ENCODE peak calls at places on chromosomes 11 and 22, in seven cellular contexts. M is tibial nerve, C is ovary, E is IMR-90, O is A549, U is body of pancreas, G is stomach. N is an unnamed sample.

GRCh38 chr11:91913407-91913806 is 311.2 kb upstream of the FAT3 start:
- DNase-seq in M (no peak), C (no peak), E (no peak), O (no peak), U (no peak), G (no peak), N (no peak)

GRCh38 chr22:22087854-22088657 is 105.5 kb upstream of the TOP3B start:
- DNase-seq in M (no peak), C (no peak), E (no peak), O (no peak), U (no peak), G (no peak), N (no peak)

GRCh38 chr11:110715541-110715940 is 3.3 kb upstream of the ARHGAP20 start:
- DNase-seq in M (no peak), C (no peak), E (peak; percentile 86), O (no peak), U (no peak), G (no peak), N (no peak)

GRCh38 chr11:70650075-70650909 is 252.0 kb downstream of the CTTN start:
- DNase-seq in M (peak; percentile 66), C (peak; percentile 60), E (peak; percentile 69), O (peak; percentile 55), U (peak; percentile 53), G (peak; percentile 51), N (peak; percentile 67)

GRCh38 chr11:100719362-100719761 is 32.3 kb downstream of the ARHGAP42 start:
- DNase-seq in M (no peak), C (no peak), E (peak; percentile 42), O (peak; percentile 49), U (no peak), G (no peak), N (peak; percentile 39)

GRCh38 chr11:69116671-69117070 is 39.1 kb upstream of the SMIM38 start:
- DNase-seq in M (no peak), C (no peak), E (no peak), O (no peak), U (no peak), G (no peak), N (no peak)

GRCh38 chr11:64477675-64478074 is 113.3 kb upstream of the SLC22A12 start:
- DNase-seq in M (no peak), C (no peak), E (no peak), O (no peak), U (no peak), G (no peak), N (no peak)

GRCh38 chr22:24466831-24467249 is 28.3 kb upstream of the UPB1 start:
- DNase-seq in M (peak; percentile 36), C (peak; percentile 35), E (peak; percentile 74), O (peak; percentile 17), U (peak; percentile 20), G (no peak), N (no peak)

GRCh38 chr11:7353100-7353499 is 101.4 kb downstream of the SYT9 start:
- DNase-seq in M (peak; percentile 11), C (no peak), E (no peak), O (peak; percentile 43), U (no peak), G (no peak), N (no peak)

GRCh38 chr11:110373061-110373702 is 56.6 kb upstream of the FDX1 start:
- DNase-seq in M (no peak), C (no peak), E (peak; percentile 60), O (peak; percentile 31), U (no peak), G (no peak), N (no peak)

GRCh38 chr22:27829620-27830019 is 28.1 kb upstream of the MN1 start:
- DNase-seq in M (no peak), C (no peak), E (no peak), O (no peak), U (no peak), G (no peak), N (no peak)

GRCh38 chr11:6321961-6322362 is 1.7 kb upstream of the CAVIN3 start:
- DNase-seq in M (no peak), C (no peak), E (peak; percentile 82), O (no peak), U (no peak), G (no peak), N (no peak)

GRCh38 chr11:67700548-67701262 is 26.3 kb upstream of the ALDH3B2 start:
- DNase-seq in M (no peak), C (no peak), E (no peak), O (no peak), U (no peak), G (no peak), N (no peak)

GRCh38 chr11:35902961-35903360 is 40.9 kb upstream of the LDLRAD3 start:
- DNase-seq in M (no peak), C (no peak), E (no peak), O (no peak), U (no peak), G (no peak), N (no peak)

GRCh38 chr22:29587938-29588699 is 7.2 kb upstream of the NIPSNAP1 start:
- DNase-seq in M (no peak), C (no peak), E (peak; percentile 92), O (peak; percentile 54), U (no peak), G (no peak), N (no peak)

GRCh38 chr11:11407738-11408084 is 54.7 kb upstream of the CSNK2A3 start:
- DNase-seq in M (no peak), C (no peak), E (no peak), O (no peak), U (no peak), G (no peak), N (no peak)

GRCh38 chr11:11408436-11409221 is 55.6 kb upstream of the CSNK2A3 start:
- DNase-seq in M (no peak), C (peak; percentile 30), E (no peak), O (no peak), U (no peak), G (no peak), N (no peak)

GRCh38 chr11:11409224-11409623 is 56.2 kb upstream of the CSNK2A3 start:
- DNase-seq in M (no peak), C (no peak), E (no peak), O (no peak), U (no peak), G (no peak), N (no peak)

GRCh38 chr11:11407065-11407737 is 54.2 kb upstream of the CSNK2A3 start:
- DNase-seq in M (no peak), C (no peak), E (no peak), O (no peak), U (no peak), G (no peak), N (no peak)

DNA sequence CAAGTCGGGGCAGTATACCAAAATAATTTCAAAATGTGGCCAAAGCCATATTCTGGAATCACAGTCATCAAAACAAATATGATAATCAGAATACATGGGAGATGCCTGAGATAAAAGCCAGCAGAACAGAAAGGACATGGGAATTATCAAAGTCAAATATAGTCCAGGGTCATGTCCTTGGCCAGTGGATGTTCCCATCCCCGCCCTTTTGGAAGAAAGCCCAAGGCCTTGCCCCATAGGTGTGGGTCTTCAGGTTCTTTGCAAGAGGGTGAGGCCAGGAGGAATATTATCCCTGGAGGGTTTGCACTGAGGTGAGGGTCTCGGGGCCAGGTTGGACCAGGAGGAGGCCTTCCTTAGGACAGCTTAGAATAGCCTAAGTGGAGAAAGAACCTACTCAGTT is 53.6 kb upstream of the CSNK2A3 start:
- DNase-seq in M (no peak), C (no peak), E (no peak), O (no peak), U (no peak), G (no peak), N (no peak)
- H3K27ac ChIP-seq in M (peak overlapping the region; percentile 31), C (no peak overlapping the region), E (no peak overlapping the region), O (no peak overlapping the region), U (no peak overlapping the region), G (no peak overlapping the region), N (peak overlapping the region; percentile 79)

GRCh38 chr11:46361283-46362145 is 14.3 kb downstream of the DGKZ start:
- DNase-seq in M (no peak), C (no peak), E (peak; percentile 72), O (no peak), U (no peak), G (no peak), N (peak; percentile 82)
- TF ChIP-seq POLR2A in M (peak; percentile 19), C (no peak), E (no peak), O (no peak), U (peak; percentile 26), G (no peak), N (peak; percentile 29)

DNA sequence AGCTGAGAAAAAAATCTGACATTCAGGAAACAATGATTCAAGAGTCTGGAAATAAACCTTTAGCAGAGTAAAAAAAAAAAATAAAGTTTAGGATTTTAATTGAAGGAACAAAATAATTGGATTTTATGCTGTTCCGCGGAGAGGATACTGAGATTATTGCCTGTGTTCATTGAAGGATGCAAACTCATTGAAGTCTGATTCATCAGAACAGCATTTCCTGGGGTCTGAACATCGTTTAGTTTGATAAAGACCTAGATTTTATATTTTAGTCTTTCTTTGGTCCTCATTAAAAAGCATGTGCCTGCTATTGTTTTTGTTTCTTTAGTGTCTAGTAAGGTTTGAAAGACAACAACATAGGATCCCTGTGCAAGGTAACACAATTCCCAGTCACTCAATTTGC is 4.5 kb downstream of the TLCD5 start:
- DNase-seq in M (no peak), C (no peak), E (no peak), O (no peak), U (no peak), G (no peak), N (no peak)
- H3K27ac ChIP-seq in M (no peak overlapping the region), C (no peak overlapping the region), E (peak overlapping the region; percentile 8), O (no peak overlapping the region), U (no peak overlapping the region), G (no peak overlapping the region), N (no peak overlapping the region)

GRCh38 chr11:65491614-65492386 is 7.0 kb upstream of the MALAT1 start:
- DNase-seq in M (peak; percentile 73), C (peak; percentile 62), E (peak; percentile 98), O (peak; percentile 96), U (peak; percentile 77), G (peak; percentile 86), N (peak; percentile 84)

GRCh38 chr11:65491163-65491465 is 7.7 kb upstream of the MALAT1 start:
- DNase-seq in M (no peak), C (no peak), E (no peak), O (no peak), U (no peak), G (no peak), N (no peak)

GRCh38 chr11:65492387-65492636 is 6.5 kb upstream of the MALAT1 start:
- DNase-seq in M (no peak), C (no peak), E (no peak), O (no peak), U (no peak), G (no peak), N (no peak)

GRCh38 chr11:65493367-65494176 is 5.3 kb upstream of the MALAT1 start:
- DNase-seq in M (peak; percentile 74), C (peak; percentile 62), E (peak; percentile 97), O (peak; percentile 95), U (peak; percentile 72), G (peak; percentile 88), N (no peak)

DNA sequence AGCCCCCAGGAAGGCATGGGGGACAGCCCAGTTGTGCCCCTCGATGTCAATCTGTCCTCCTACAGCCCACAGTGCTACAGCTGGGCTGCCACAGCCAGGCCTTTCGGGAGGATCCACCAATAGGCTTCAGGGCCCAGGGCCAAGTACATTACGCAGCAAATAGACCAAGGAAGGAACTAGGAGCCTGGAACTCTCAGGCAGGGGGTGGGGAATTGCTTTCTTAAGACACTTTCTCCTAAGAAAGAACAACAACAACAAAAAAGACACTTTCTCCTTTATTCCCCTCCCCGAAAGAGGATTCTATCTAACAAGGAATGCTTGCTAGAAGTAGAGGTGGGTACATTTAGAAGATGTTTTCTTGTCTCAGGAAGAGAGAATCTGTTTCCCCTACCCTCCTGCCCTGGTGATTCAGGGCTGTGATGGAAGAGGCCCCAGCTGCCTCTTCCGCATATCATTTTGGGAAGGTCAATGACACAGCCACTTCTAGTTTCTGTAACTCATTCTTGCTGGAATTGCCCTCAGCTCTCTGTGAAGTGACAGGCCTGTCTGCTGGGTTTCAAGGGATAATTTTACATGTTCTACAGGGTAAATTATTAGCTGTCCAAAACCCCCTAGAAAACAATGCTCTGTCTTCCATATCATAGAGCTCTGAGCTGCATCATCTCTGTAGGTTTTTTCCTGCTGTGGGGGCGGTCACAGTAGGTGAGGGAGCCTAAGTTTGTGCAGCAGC is 6.0 kb upstream of the MALAT1 start:
- DNase-seq in M (peak; percentile 96), C (peak; percentile 84), E (peak; percentile 89), O (peak; percentile 91), U (no peak), G (peak; percentile 85), N (peak; percentile 90)
- TF ChIP-seq POLR2A in M (peak; percentile 57), C (peak; percentile 47), E (peak; percentile 88), O (peak; percentile 37), U (peak; percentile 47), G (no peak), N (peak; percentile 58)

N was measured in heart left ventricle.